ENCODE peak calls at places on chromosomes 1 and 21, in five cellular contexts. T is HepG2, E is K562, L is GM12891, I is heart left ventricle. W is an unnamed sample.

GRCh38 chr1:53115403-53116306 is 26.8 kb downstream of the SLC1A7 start:
- DNase-seq in I (no peak), E (peak), T (peak), L (no peak), W (no peak)

GRCh38 chr21:33578959-33579542 is 9.4 kb downstream of the DONSON start:
- DNase-seq in L (no peak), I (no peak), E (no peak), T (no peak), W (no peak)

GRCh38 chr1:1004420-1004779 is 4.5 kb upstream of the HES4 start:
- DNase-seq in T (no peak), I (no peak), L (no peak), E (no peak), W (no peak)

GRCh38 chr1:99573431-99574217 is 72.3 kb upstream of the PALMD start:
- DNase-seq in T (no peak), E (no peak), I (no peak), L (no peak), W (no peak)

GRCh38 chr21:43727571-43728466 is 8.9 kb downstream of the PDXK start:
- DNase-seq in I (no peak), E (peak), L (no peak), T (peak), W (no peak)

GRCh38 chr1:98276514-98276913 is 355.7 kb upstream of the DPYD start:
- DNase-seq in E (no peak), L (no peak), I (no peak), T (no peak), W (no peak)

GRCh38 chr1:117679868-117680267 is 74.0 kb downstream of the TENT5C start:
- DNase-seq in T (no peak), I (no peak), E (no peak), L (no peak), W (no peak)

GRCh38 chr1:93735722-93736121 is 54.1 kb upstream of the BCAR3 start:
- DNase-seq in E (no peak), L (no peak), I (no peak), T (no peak), W (no peak)

GRCh38 chr21:45910548-45911221 is 70.9 kb upstream of the COL6A1 start:
- DNase-seq in E (no peak), I (no peak), T (no peak), L (no peak), W (no peak)

GRCh38 chr1:156912861-156913808 is 7.3 kb upstream of the LRRC71 start:
- DNase-seq in I (no peak), T (no peak), E (peak), L (no peak), W (no peak)

GRCh38 chr1:212067790-212068189 is 32.2 kb downstream of the DTL start:
- DNase-seq in T (no peak), L (no peak), I (no peak), E (no peak), W (no peak)

GRCh38 chr1:67211589-67212563 is 45.6 kb downstream of the IL23R start:
- DNase-seq in E (no peak), I (no peak), T (peak), L (no peak), W (no peak)

GRCh38 chr1:112638109-112638426 is 18.4 kb downstream of the CAPZA1 start:
- DNase-seq in E (no peak), I (no peak), T (no peak), L (no peak), W (no peak)

GRCh38 chr1:153685578-153686340 is 7.3 kb downstream of the NPR1 start:
- DNase-seq in L (no peak), T (no peak), I (no peak), E (no peak), W (no peak)

GRCh38 chr1:66370462-66370907 is 163.5 kb upstream of the SGIP1 start:
- DNase-seq in L (no peak), E (no peak), I (no peak), T (no peak), W (no peak)

GRCh38 chr21:32367158-32367557 is 25.7 kb downstream of the URB1 start:
- DNase-seq in L (no peak), E (no peak), T (no peak), I (no peak), W (no peak)

GRCh38 chr1:44161546-44161945 is 20.1 kb upstream of the KLF18 start:
- DNase-seq in E (no peak), T (no peak), L (no peak), I (no peak), W (no peak)

GRCh38 chr1:184802739-184803492 is 48.3 kb upstream of the EDEM3 start:
- DNase-seq in E (no peak), I (no peak), T (no peak), L (no peak), W (no peak)

GRCh38 chr1:54413295-54413694 is 7.1 kb upstream of the SSBP3 start:
- DNase-seq in T (peak), L (no peak), E (no peak), I (peak), W (peak)

GRCh38 chr1:225834417-225835329 is 24.7 kb downstream of the EPHX1 start:
- DNase-seq in I (peak), L (no peak), E (no peak), T (no peak), W (no peak)

GRCh38 chr1:197763769-197764168 is 11.5 kb downstream of the DENND1B start:
- DNase-seq in E (no peak), I (no peak), L (no peak), T (no peak), W (no peak)

GRCh38 chr1:1540015-1540816 is at the start of gene TMEM240:
- DNase-seq in T (no peak), I (peak), E (no peak), L (peak), W (peak)

GRCh38 chr1:145961425-145962156 is 2.8 kb downstream of the ANKRD34A start:
- DNase-seq in T (no peak), L (no peak), I (peak), E (peak), W (peak)

GRCh38 chr21:39915881-39916280 is 48.6 kb downstream of the PCP4 start:
- DNase-seq in I (no peak), E (no peak), L (no peak), T (no peak), W (no peak)

GRCh38 chr1:47351305-47351704 is 17.7 kb downstream of the CMPK1 start:
- DNase-seq in E (no peak), I (no peak), L (no peak), T (no peak), W (no peak)

GRCh38 chr1:112165375-112165774 is 175.9 kb upstream of the KCND3 start:
- DNase-seq in I (no peak), T (no peak), E (no peak), L (no peak), W (no peak)

GRCh38 chr21:42414928-42415769 is 11.4 kb downstream of the UBASH3A start:
- DNase-seq in T (no peak), E (peak), L (peak), I (no peak), W (no peak)

GRCh38 chr1:153260473-153260979 is 1.0 kb downstream of the LORICRIN start:
- DNase-seq in I (no peak), E (no peak), T (no peak), L (no peak), W (no peak)

GRCh38 chr1:115084902-115085505 is 4.3 kb downstream of the TSPAN2 start:
- DNase-seq in I (peak), T (no peak), E (no peak), L (no peak), W (no peak)

GRCh38 chr1:200415227-200415626 is 5.4 kb upstream of the ZNF281 start:
- DNase-seq in L (no peak), E (no peak), T (no peak), I (no peak), W (no peak)

GRCh38 chr1:33331444-33332356 is 10.8 kb upstream of the A3GALT2 start:
- DNase-seq in E (no peak), L (no peak), I (no peak), T (no peak), W (no peak)

GRCh38 chr1:33332357-33332789 is 11.5 kb upstream of the A3GALT2 start:
- DNase-seq in E (no peak), I (no peak), T (no peak), L (no peak), W (no peak)

GRCh38 chr1:33332881-33333280 is 12.0 kb upstream of the A3GALT2 start:
- DNase-seq in T (no peak), E (no peak), I (no peak), L (no peak), W (no peak)

GRCh38 chr1:33335020-33335419 is 14.1 kb upstream of the A3GALT2 start:
- DNase-seq in I (no peak), E (no peak), T (no peak), L (no peak), W (no peak)

DNA sequence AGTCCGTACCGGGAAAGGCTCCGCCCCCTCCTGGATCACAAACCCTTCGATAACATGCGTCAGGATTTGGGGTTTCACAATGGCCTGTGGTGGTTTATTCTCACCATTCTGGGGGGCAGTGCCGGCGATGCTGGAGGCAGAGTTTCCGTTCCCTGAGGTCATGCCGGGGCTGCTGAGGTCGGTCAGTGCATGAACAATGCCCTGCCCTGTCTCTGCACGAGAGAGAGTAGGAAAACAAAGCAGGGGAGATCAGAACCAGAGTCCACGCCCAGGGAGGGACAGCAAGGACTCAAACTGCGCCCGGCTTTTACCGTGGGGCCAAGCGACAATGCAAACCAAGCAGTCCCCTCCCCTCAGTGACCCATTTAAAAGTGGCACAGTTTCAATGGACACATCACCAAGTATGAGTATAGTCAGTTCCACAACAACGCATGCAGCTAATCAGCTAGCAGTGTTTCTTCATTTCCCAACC is 13.2 kb upstream of the A3GALT2 start:
- DNase-seq in T (peak), L (no peak), E (no peak), I (peak), W (peak)
- TF ChIP-seq POLR2A in T (no peak), L (no peak), E (no peak), I (no peak), W (no peak)

GRCh38 chr1:39639333-39640130 is at the start of gene HEYL:
- DNase-seq in I (peak), E (peak), T (peak), L (peak), W (peak)
- TF ChIP-seq POLR2A in I (peak), E (peak), T (no peak), L (no peak), W (no peak)

DNA sequence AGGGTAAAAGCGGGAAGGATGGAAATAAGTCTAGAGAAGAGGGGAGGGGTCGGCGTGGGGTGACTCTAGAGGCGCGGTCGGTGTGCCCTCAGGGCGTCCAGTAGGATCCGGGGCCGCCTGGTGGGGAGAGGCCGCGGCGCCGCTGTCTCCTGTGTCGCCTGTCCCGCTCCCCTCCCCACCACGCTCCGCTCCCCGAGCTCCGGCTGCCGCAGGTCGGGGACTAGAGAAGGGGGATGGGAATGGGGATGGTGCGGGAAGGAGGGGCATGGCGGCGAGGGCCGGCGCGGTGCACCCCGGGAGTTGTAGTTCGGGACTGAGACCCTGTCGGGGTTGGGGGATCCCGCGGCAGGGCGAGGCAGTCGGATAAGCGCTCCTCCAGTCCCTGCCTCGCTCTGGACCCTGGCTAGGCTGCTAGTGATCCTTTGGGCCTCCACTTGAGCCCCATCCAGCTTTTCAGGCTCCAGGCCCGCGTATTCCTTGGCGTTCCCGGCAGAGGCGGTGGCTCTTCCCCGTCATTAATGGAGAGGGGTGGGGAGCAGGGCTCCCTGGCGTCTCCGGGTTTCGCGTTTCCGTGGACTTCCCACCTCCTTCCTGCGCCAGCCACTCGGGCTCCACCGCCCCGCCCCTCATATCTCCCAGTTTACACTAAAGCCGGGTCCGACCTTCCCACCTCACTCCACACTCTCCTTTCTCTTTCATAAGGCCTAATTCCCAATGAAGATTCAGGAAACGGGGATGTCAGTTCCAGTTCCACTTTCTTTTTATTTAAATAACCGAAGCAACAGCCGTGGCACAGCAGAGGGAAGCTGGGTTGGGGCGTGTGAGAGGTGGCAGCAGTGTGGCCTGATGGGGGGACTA is at the start of gene ENTREP3:
- DNase-seq in I (peak), L (peak), E (peak), T (peak), W (peak)
- TF ChIP-seq POLR2A in I (peak), L (peak), E (peak), T (no peak), W (no peak)

GRCh38 chr1:59733443-59734141 is 81.2 kb upstream of the HOOK1 start:
- DNase-seq in I (no peak), L (no peak), E (no peak), T (no peak), W (peak)

GRCh38 chr1:59732219-59732955 is 82.4 kb upstream of the HOOK1 start:
- DNase-seq in E (no peak), L (no peak), I (no peak), T (no peak), W (peak)

GRCh38 chr1:59730302-59730701 is 84.4 kb upstream of the HOOK1 start:
- DNase-seq in T (no peak), I (no peak), L (no peak), E (no peak), W (no peak)

GRCh38 chr1:59736744-59737143 is 78.0 kb upstream of the HOOK1 start:
- DNase-seq in E (no peak), L (no peak), I (no peak), T (no peak), W (no peak)

DNA sequence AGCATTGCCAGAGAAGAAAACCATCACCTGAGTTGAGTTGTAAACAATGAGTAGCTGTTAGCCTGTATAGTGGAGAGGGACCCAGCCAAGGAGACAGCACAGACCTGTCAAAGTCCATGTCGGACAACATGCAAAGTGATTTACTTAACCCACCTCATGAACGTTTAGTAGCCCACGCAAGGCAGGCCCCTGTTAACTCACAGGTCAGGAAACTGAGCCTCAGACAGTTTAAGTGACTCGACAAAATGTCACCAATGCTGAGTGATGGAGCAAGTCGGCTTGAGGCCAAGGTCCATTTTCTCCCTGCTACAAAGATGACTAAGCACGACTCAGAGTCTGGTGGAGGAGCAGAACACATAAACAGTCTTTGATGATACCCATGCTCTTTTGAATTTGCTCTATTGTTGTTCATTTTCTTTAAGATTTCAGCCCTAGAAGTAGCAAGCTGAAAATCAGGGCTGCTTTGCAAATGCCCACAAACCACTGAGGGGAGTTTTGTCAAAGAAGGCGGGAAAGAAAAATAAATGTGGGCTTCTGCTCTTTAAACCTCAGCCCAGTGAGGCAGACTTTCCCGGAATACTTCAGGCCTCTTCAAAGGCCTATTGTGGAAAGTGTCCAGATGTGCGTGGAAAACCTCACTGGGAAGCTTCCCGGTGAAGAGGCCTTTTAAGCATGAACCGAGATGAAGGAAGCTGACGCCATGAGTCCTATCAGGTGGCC is 83.8 kb upstream of the HOOK1 start:
- DNase-seq in T (peak), I (peak), L (no peak), E (peak), W (peak)
- TF ChIP-seq POLR2A in T (peak), I (no peak), L (no peak), E (no peak), W (no peak)

GRCh38 chr1:213231795-213232231 is 180.8 kb downstream of the RPS6KC1 start:
- DNase-seq in I (no peak), T (no peak), E (no peak), L (no peak), W (no peak)
- TF ChIP-seq POLR2A in I (no peak), T (no peak), E (no peak), L (no peak), W (no peak)

GRCh38 chr1:223870617-223871574 is 25.1 kb upstream of the TP53BP2 start:
- DNase-seq in L (no peak), T (no peak), I (no peak), E (no peak), W (no peak)
- TF ChIP-seq POLR2A in L (no peak), T (no peak), I (no peak), E (no peak), W (no peak)

DNA sequence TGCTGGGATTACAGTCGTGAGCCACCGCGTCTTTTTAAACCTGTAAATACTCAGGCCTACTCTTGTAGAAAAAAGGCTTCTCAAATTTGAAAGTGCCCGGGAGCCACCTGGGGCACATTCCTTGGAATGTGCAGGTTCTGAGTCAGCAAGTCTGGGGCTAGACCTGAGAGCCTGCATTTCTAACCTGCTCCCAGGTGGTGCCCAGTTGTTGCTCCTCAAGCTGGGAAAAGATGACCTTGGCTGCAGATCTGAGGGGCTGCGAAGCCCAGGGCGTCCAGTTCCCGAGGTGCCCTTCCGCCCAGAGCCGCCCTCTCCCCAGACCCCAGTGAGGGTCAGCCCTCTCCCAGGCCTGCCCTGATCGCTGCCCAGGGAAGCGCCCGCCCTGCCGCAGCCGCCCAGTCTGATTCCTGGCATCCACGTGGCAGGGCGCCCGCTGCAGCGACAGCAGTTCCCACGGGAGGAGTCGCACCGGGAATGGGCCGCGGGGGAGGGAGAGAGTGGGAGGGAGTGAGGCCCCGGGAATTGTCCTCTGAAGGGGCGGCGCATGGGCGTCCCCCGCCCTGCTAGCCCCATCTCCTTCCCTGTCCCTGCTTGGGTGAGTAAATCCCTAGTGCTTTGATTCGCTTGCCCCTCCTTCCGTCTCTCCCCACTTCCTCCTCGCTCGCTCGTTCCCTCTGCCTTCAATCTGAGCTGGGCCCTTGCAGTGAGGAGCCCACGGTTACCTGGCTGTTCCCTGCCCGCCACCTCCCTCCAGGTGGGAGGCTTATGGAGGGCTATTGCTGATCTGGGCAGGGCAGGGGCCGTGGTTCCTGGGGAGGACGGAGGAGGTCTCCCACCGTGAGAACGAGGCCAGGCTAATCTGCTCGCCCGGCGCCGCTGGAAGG is 18.8 kb upstream of the TENT5B start:
- DNase-seq in T (no peak), L (no peak), E (peak), I (peak), W (peak)
- TF ChIP-seq POLR2A in T (no peak), L (no peak), E (no peak), I (no peak), W (no peak)

GRCh38 chr1:182029002-182029378 is 32.5 kb downstream of the ZNF648 start:
- DNase-seq in L (no peak), T (no peak), I (no peak), E (no peak), W (no peak)

GRCh38 chr1:182035097-182035770 is 26.3 kb downstream of the ZNF648 start:
- DNase-seq in T (no peak), L (no peak), I (peak), E (no peak), W (no peak)

GRCh38 chr1:182032251-182032650 is 29.3 kb downstream of the ZNF648 start:
- DNase-seq in T (no peak), I (no peak), L (no peak), E (no peak), W (no peak)

GRCh38 chr1:182029379-182030331 is 31.9 kb downstream of the ZNF648 start:
- DNase-seq in I (peak), T (peak), L (peak), E (peak), W (peak)
- TF ChIP-seq POLR2A in I (peak), T (peak), L (peak), E (peak), W (no peak)

W was measured in lower leg skin.